ENCODE peak calls at places on chromosome 7, in eight cellular contexts. D is gastrocnemius medialis; H is occipital lobe; M is lower leg skin; G is activated gamma-delta T cell; J is fibroblast of lung; Y is central memory CD4-positive, alpha-beta T cell; Q is HEK293T. O is an unnamed sample.
A peak's percentile ranks its signal among the peaks of the same experiment; 100 is the strongest.

GRCh38 chr7:12130664-12131063 is 80.4 kb upstream of the TMEM106B start:
- DNase-seq in Y (no peak), G (no peak), M (no peak), D (no peak), H (no peak), J (peak; percentile 54), Q (no peak), O (no peak)

GRCh38 chr7:901041-901387 is 24.7 kb downstream of the GET4 start:
- DNase-seq in M (no peak), J (no peak), G (no peak), Q (no peak), H (no peak), D (no peak), Y (no peak), O (no peak)

GRCh38 chr7:23969443-23969842 is 259.4 kb downstream of the STK31 start:
- DNase-seq in J (no peak), M (no peak), G (no peak), D (no peak), Y (no peak), Q (no peak), H (no peak), O (no peak)

GRCh38 chr7:24720283-24720682 is 37.0 kb downstream of the GSDME start:
- DNase-seq in Y (no peak), D (no peak), G (no peak), J (no peak), Q (no peak), H (no peak), M (no peak), O (no peak)

GRCh38 chr7:158539711-158540146 is 47.9 kb downstream of the PTPRN2 start:
- DNase-seq in Y (no peak), J (no peak), D (no peak), H (no peak), M (no peak), G (no peak), Q (no peak), O (no peak)

GRCh38 chr7:27901028-27901760 is 161.2 kb downstream of the TAX1BP1 start:
- DNase-seq in H (no peak), M (no peak), Y (peak; percentile 9), G (no peak), Q (no peak), D (no peak), J (peak; percentile 46), O (no peak)

GRCh38 chr7:105808703-105809590 is 67.5 kb downstream of the ATXN7L1 start:
- DNase-seq in G (no peak), M (no peak), J (peak; percentile 67), Y (peak; percentile 64), H (no peak), Q (no peak), D (no peak), O (no peak)

GRCh38 chr7:79452495-79453265 is 787 bp downstream of the MAGI2 start:
- DNase-seq in Q (peak; percentile 19), M (peak; percentile 15), J (peak; percentile 14), G (no peak), H (peak; percentile 48), D (no peak), Y (no peak), O (no peak)

GRCh38 chr7:38398725-38399321 is 125.4 kb upstream of the TARP start:
- DNase-seq in H (peak; percentile 11), Y (peak; percentile 37), D (no peak), M (no peak), J (peak; percentile 34), G (no peak), Q (peak; percentile 68), O (no peak)

GRCh38 chr7:117385340-117386124 is 41.8 kb downstream of the ASZ1 start:
- DNase-seq in D (no peak), M (no peak), H (no peak), J (peak; percentile 48), G (no peak), Q (no peak), Y (no peak), O (no peak)

GRCh38 chr7:133683182-133683454 is 430.2 kb downstream of the EXOC4 start:
- DNase-seq in Y (no peak), G (no peak), H (no peak), Q (no peak), M (no peak), J (no peak), D (no peak), O (no peak)

GRCh38 chr7:84107259-84107658 is 87.3 kb downstream of the SEMA3A start:
- DNase-seq in Y (no peak), D (no peak), Q (no peak), J (no peak), H (no peak), G (no peak), M (no peak), O (no peak)

GRCh38 chr7:99947608-99948007 is 18.2 kb upstream of the GJC3 start:
- DNase-seq in D (no peak), M (no peak), Y (no peak), Q (no peak), G (no peak), J (no peak), H (no peak), O (no peak)

GRCh38 chr7:129665013-129665401 is 53.5 kb downstream of the NRF1 start:
- DNase-seq in Q (no peak), Y (no peak), D (no peak), M (peak; percentile 16), H (no peak), J (peak; percentile 98), G (no peak), O (no peak)

GRCh38 chr7:113904521-113904920 is 14.3 kb downstream of the PPP1R3A start:
- DNase-seq in M (no peak), H (no peak), J (no peak), Q (no peak), G (no peak), Y (no peak), D (no peak), O (no peak)

GRCh38 chr7:136549756-136550155 is 318.7 kb upstream of the CHRM2 start:
- DNase-seq in J (peak; percentile 10), Y (no peak), D (no peak), M (no peak), G (no peak), H (no peak), Q (no peak), O (no peak)

GRCh38 chr7:159231017-159231416 is 86.3 kb upstream of the VIPR2 start:
- DNase-seq in J (no peak), Y (no peak), M (no peak), H (no peak), D (no peak), Q (no peak), G (no peak), O (no peak)

GRCh38 chr7:123355576-123356195 is 155.9 kb upstream of the SLC13A1 start:
- DNase-seq in M (no peak), D (no peak), Q (peak; percentile 40), G (no peak), J (peak; percentile 11), H (no peak), Y (no peak), O (no peak)

GRCh38 chr7:96686305-96686704 is 23.3 kb downstream of the SEM1 start:
- DNase-seq in Q (no peak), H (no peak), Y (no peak), D (no peak), J (peak; percentile 24), G (no peak), M (no peak), O (no peak)

GRCh38 chr7:24907311-24907886 is 72.6 kb downstream of the OSBPL3 start:
- DNase-seq in D (no peak), G (no peak), J (peak; percentile 86), Q (no peak), M (no peak), H (no peak), Y (peak; percentile 24), O (no peak)

GRCh38 chr7:132937286-132937685 is 144.6 kb downstream of the CHCHD3 start:
- DNase-seq in Q (no peak), J (no peak), Y (no peak), D (no peak), M (no peak), G (no peak), H (no peak), O (no peak)

GRCh38 chr7:98360221-98361124 is 40.4 kb downstream of the BAIAP2L1 start:
- DNase-seq in J (no peak), H (no peak), G (no peak), Q (no peak), D (no peak), M (no peak), Y (no peak), O (no peak)

GRCh38 chr7:53218730-53219504 is 183.5 kb downstream of the POM121L12 start:
- DNase-seq in Q (peak; percentile 4), G (no peak), D (no peak), J (no peak), Y (no peak), H (no peak), M (no peak), O (no peak)

GRCh38 chr7:77331938-77332695 is 84.0 kb downstream of the GSAP start:
- DNase-seq in Q (peak; percentile 78), Y (peak; percentile 32), G (no peak), D (peak; percentile 28), J (peak; percentile 85), H (peak; percentile 23), M (peak; percentile 80), O (peak; percentile 33)

GRCh38 chr7:101173752-101174244 is 6.3 kb downstream of the NAT16 start:
- DNase-seq in Q (peak; percentile 86), H (no peak), M (no peak), Y (peak; percentile 50), G (no peak), J (no peak), D (no peak), O (no peak)

GRCh38 chr7:77181739-77182138 is 17.9 kb downstream of the FGL2 start:
- DNase-seq in G (no peak), Q (no peak), J (no peak), M (no peak), H (no peak), D (no peak), Y (no peak), O (no peak)

GRCh38 chr7:130102588-130102987 is 32.3 kb downstream of the KLHDC10 start:
- DNase-seq in J (no peak), D (no peak), H (no peak), G (no peak), Q (no peak), Y (no peak), M (no peak), O (no peak)

GRCh38 chr7:140212100-140212881 is 35.5 kb upstream of the KDM7A start:
- DNase-seq in Y (no peak), M (no peak), H (no peak), G (no peak), Q (no peak), D (no peak), J (peak; percentile 16), O (no peak)

GRCh38 chr7:130090745-130091532 is 20.6 kb downstream of the KLHDC10 start:
- DNase-seq in H (no peak), J (no peak), M (no peak), Y (no peak), Q (no peak), G (no peak), D (no peak), O (no peak)

O was measured in anterior cingulate cortex.